ENCODE peak calls at places on chromosomes 3 and 15, in ten cellular contexts. P, H, G, X, O, I, V, N, R and U are unnamed samples.
A peak's percentile ranks its signal among the peaks of the same experiment; 100 is the strongest.

GRCh38 chr3:131067983-131068382 is 41.3 kb downstream of the NEK11 start:
- DNase-seq in X (no peak), N (no peak), P (peak; percentile 48), I (no peak), O (no peak), V (peak; percentile 56), H (no peak), G (no peak), R (no peak), U (no peak)

GRCh38 chr3:146948161-146948560 is 343.0 kb upstream of the PLSCR5 start:
- DNase-seq in P (no peak), I (no peak), N (no peak), X (no peak), R (no peak), G (no peak), V (no peak), H (no peak), O (peak; percentile 15), U (no peak)

GRCh38 chr15:34366271-34367043 is 539 bp downstream of the LPCAT4 start:
- DNase-seq in H (no peak), P (peak; percentile 75), X (peak; percentile 74), N (peak; percentile 62), I (peak; percentile 36), R (peak; percentile 60), V (peak; percentile 67), G (no peak), O (peak; percentile 56), U (peak; percentile 51)

GRCh38 chr3:7710284-7710683 is 791.3 kb upstream of the LMCD1 start:
- DNase-seq in N (no peak), X (no peak), H (no peak), V (no peak), I (no peak), G (no peak), P (no peak), O (peak; percentile 17), R (no peak), U (no peak)

GRCh38 chr15:61228025-61228901 is 839 bp downstream of the RORA start:
- DNase-seq in N (no peak), O (peak; percentile 29), V (peak; percentile 8), X (no peak), H (no peak), P (peak; percentile 6), I (peak; percentile 33), G (no peak), R (no peak), U (no peak)

GRCh38 chr15:59160880-59161593 is 45.6 kb upstream of the LDHAL6B start:
- DNase-seq in H (no peak), N (no peak), O (no peak), P (no peak), V (peak; percentile 27), G (no peak), X (no peak), R (peak; percentile 60), I (peak; percentile 20), U (no peak)

GRCh38 chr3:61719278-61719977 is 158.1 kb downstream of the PTPRG start:
- DNase-seq in X (no peak), O (no peak), R (no peak), N (no peak), H (no peak), I (no peak), P (peak; percentile 28), G (no peak), V (no peak), U (no peak)

GRCh38 chr3:72319202-72320095 is 528.8 kb downstream of the SHQ1 start:
- DNase-seq in H (no peak), P (no peak), X (no peak), N (peak; percentile 31), I (peak; percentile 56), G (peak; percentile 44), O (peak; percentile 63), V (no peak), R (no peak), U (no peak)

GRCh38 chr3:53708001-53708621 is 138.1 kb downstream of the CHDH start:
- DNase-seq in G (no peak), N (no peak), H (no peak), P (peak; percentile 13), V (peak; percentile 45), I (no peak), R (peak; percentile 49), X (no peak), O (no peak), U (no peak)

GRCh38 chr3:76222115-76222652 is 436.8 kb upstream of the ZNF717 start:
- DNase-seq in R (no peak), N (peak; percentile 8), O (no peak), V (no peak), P (no peak), I (no peak), X (no peak), G (no peak), H (no peak), U (no peak)

GRCh38 chr15:33915571-33916407 is 52.5 kb upstream of the CHRM5 start:
- DNase-seq in H (no peak), O (no peak), I (no peak), R (no peak), X (peak; percentile 54), V (peak; percentile 2), P (no peak), G (no peak), N (peak; percentile 53), U (no peak)

GRCh38 chr3:53193466-53194217 is 32.6 kb downstream of the PRKCD start:
- DNase-seq in N (no peak), P (peak; percentile 26), V (peak; percentile 73), I (no peak), H (no peak), O (peak; percentile 10), X (no peak), R (no peak), G (no peak), U (no peak)

GRCh38 chr3:120569224-120569915 is 26.8 kb upstream of the NDUFB4 start:
- DNase-seq in O (peak; percentile 78), G (no peak), V (no peak), N (peak; percentile 12), P (no peak), X (no peak), H (no peak), R (no peak), I (peak; percentile 32), U (no peak)

GRCh38 chr3:187987919-187988318 is 166.0 kb upstream of the LPP start:
- DNase-seq in X (no peak), R (no peak), O (no peak), G (no peak), P (no peak), I (no peak), H (no peak), N (no peak), V (no peak), U (peak; percentile 29)

GRCh38 chr3:79517766-79518413 is 249.9 kb downstream of the ROBO1 start:
- DNase-seq in V (no peak), P (no peak), H (no peak), N (peak; percentile 38), R (no peak), I (peak; percentile 39), O (peak; percentile 46), X (peak; percentile 6), G (peak; percentile 49), U (no peak)

DNA sequence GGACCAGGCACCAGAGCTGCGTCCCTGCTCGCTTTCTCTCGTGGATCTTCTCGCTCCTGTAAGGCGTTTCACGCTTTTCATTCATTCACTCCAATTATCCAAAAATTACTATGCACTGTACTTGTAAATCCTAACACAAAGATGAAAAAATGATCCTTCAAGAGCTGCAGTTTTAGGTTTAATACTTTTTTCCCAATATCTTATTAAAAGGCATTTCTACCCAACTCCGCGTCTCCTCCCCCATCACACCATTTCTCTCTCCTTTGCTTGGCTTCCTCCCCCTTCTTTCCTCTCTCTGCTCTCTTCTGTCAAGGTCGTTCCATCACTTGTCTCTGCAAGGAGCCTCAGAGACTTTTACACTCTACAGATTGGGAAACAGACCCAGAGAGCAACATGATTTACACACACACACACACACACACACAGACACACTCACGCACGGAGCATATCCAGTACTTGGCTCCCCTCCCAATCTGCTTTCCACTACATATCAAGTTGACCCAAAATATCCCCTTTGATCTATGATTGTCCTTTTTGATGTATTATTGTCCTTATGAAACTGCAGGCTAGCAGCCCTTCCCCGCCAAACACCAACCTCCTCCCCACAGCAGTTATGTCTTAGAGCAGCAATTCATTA is 476 bp upstream of the CLDN1 start:
- DNase-seq in O (peak; percentile 26), V (no peak), I (no peak), H (no peak), X (no peak), P (no peak), N (no peak), G (peak; percentile 11), R (peak; percentile 81), U (no peak)
- TF ChIP-seq CTCF in O (no peak), V (no peak), I (no peak), H (no peak), X (no peak), P (no peak), N (no peak), G (no peak), R (peak; percentile 22), U (peak; percentile 12)

DNA sequence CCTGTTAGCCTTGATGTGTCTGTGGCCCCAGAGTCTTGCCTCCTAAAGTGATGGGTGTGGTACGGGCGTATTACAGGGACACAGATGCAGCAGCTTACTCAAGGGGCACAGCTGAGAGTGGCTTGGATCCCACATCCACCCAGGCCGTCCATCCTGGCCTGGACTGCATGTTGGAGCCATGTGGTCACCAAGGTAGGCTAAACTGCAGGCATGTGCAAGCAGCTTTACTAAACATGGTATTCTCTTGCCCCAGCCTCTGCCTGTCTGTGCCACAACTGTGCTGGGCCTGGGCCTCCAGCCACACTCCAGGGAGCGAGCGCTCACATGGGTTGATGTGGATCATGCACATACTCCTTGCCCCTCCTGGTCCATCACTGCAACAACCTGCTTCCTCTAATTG is 6.1 kb upstream of the GPR62 start:
- DNase-seq in P (no peak), X (no peak), V (no peak), I (no peak), H (no peak), G (no peak), R (no peak), N (no peak), O (no peak), U (no peak)
- H3K27me3 ChIP-seq in P (no peaks in the 10 kb centered on the region), X (no peaks in the 10 kb centered on the region), V (no peaks in the 10 kb centered on the region), I (no peaks in the 10 kb centered on the region), H (no peaks in the 10 kb centered on the region), G (no peaks in the 10 kb centered on the region), R (no peaks in the 10 kb centered on the region), N (no peaks in the 10 kb centered on the region), O (no peaks in the 10 kb centered on the region), U (peaks cover 5% of the 10 kb centered on the region)

GRCh38 chr3:177812492-177812891 is 615.2 kb upstream of the TBL1XR1 start:
- DNase-seq in G (no peak), O (no peak), N (no peak), I (no peak), V (no peak), H (no peak), X (no peak), P (no peak), R (no peak), U (no peak)
- TF ChIP-seq CTCF in G (no peak), O (no peak), N (no peak), I (no peak), V (no peak), H (no peak), X (no peak), P (no peak), R (no peak), U (no peak)

DNA sequence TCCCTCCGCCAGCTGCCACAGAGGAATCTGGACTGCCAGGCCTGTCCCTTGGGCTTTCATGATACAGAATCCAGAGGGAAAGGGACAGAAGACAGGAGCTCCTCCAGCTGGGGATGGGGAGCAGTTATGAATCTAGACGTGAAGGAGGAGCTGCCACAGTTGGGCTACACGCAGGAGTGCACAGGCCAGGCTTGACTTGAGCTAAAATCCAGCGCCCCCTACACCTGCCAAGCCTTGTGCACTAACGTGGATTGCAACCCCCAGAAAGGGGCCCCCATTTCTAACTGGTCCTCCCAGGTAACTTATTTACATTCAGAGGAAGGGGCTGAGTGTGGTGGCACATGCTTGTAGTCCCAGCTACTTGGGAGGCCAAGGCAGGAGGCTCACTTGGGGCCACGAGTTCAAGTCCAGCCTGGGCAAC is 14.3 kb downstream of the KLHL6 start:
- DNase-seq in I (no peak), O (no peak), P (no peak), G (no peak), R (no peak), X (no peak), V (no peak), N (no peak), H (no peak), U (no peak)
- H3K27me3 ChIP-seq in I (peaks cover 19% of the 10 kb centered on the region), O (no peaks in the 10 kb centered on the region), P (no peaks in the 10 kb centered on the region), G (no peaks in the 10 kb centered on the region), R (no peaks in the 10 kb centered on the region), X (no peaks in the 10 kb centered on the region), V (no peaks in the 10 kb centered on the region), N (peaks cover 1% of the 10 kb centered on the region), H (peaks cover 7% of the 10 kb centered on the region), U (no peaks in the 10 kb centered on the region)